ENCODE peak calls at places on chromosome 14, in four cellular contexts. One of them, this sample, is unnamed.

GRCh38 chr14:71532790-71533189 is 399.4 kb upstream of the RGS6 start:
- DNase-seq in GM20000: no peak
- DNase-seq in AG04450: no peak
- DNase-seq in NCI-H2171 treated with DMSO at 0.1 percent for 48 hours: peak
- DNase-seq in this sample: no peak

GRCh38 chr14:87896393-87897380 is 96.3 kb downstream of the GALC start:
- DNase-seq in GM20000: peak
- DNase-seq in NCI-H2171 treated with DMSO at 0.1 percent for 48 hours: peak
- DNase-seq in AG04450: peak
- DNase-seq in this sample: no peak

GRCh38 chr14:68938515-68939423 is 40.3 kb downstream of the ACTN1 start:
- DNase-seq in GM20000: no peak
- DNase-seq in NCI-H2171 treated with DMSO at 0.1 percent for 48 hours: no peak
- DNase-seq in AG04450: no peak
- DNase-seq in this sample: no peak

GRCh38 chr14:26687438-26687837 is 89.6 kb upstream of the NOVA1 start:
- DNase-seq in GM20000: no peak
- DNase-seq in AG04450: no peak
- DNase-seq in NCI-H2171 treated with DMSO at 0.1 percent for 48 hours: no peak
- DNase-seq in this sample: no peak

GRCh38 chr14:76904100-76904739 is 78.0 kb downstream of the LRRC74A start:
- DNase-seq in GM20000: no peak
- DNase-seq in NCI-H2171 treated with DMSO at 0.1 percent for 48 hours: no peak
- DNase-seq in AG04450: peak
- DNase-seq in this sample: no peak

GRCh38 chr14:71103662-71104484 is 196.6 kb downstream of the PCNX1 start:
- DNase-seq in NCI-H2171 treated with DMSO at 0.1 percent for 48 hours: peak
- DNase-seq in AG04450: peak
- DNase-seq in GM20000: peak
- DNase-seq in this sample: peak

GRCh38 chr14:37422319-37422718 is 172.7 kb downstream of the FOXA1 start:
- DNase-seq in GM20000: no peak
- DNase-seq in NCI-H2171 treated with DMSO at 0.1 percent for 48 hours: no peak
- DNase-seq in AG04450: no peak
- DNase-seq in this sample: no peak

GRCh38 chr14:105581551-105582341 is 55.4 kb downstream of the TMEM121 start:
- DNase-seq in AG04450: no peak
- DNase-seq in NCI-H2171 treated with DMSO at 0.1 percent for 48 hours: no peak
- DNase-seq in GM20000: peak
- DNase-seq in this sample: peak

GRCh38 chr14:64673748-64674147 is 30.5 kb upstream of the PLEKHG3 start:
- DNase-seq in GM20000: no peak
- DNase-seq in NCI-H2171 treated with DMSO at 0.1 percent for 48 hours: peak
- DNase-seq in AG04450: no peak
- DNase-seq in this sample: no peak

GRCh38 chr14:64768401-64769095 is 64.3 kb downstream of the PLEKHG3 start:
- DNase-seq in AG04450: no peak
- DNase-seq in NCI-H2171 treated with DMSO at 0.1 percent for 48 hours: no peak
- DNase-seq in GM20000: no peak
- DNase-seq in this sample: no peak

GRCh38 chr14:102081231-102082080 is 5.4 kb downstream of the HSP90AA1 start:
- DNase-seq in GM20000: no peak
- DNase-seq in AG04450: no peak
- DNase-seq in NCI-H2171 treated with DMSO at 0.1 percent for 48 hours: no peak
- DNase-seq in this sample: no peak

GRCh38 chr14:71013551-71014192 is 106.4 kb downstream of the PCNX1 start:
- DNase-seq in GM20000: no peak
- DNase-seq in AG04450: no peak
- DNase-seq in NCI-H2171 treated with DMSO at 0.1 percent for 48 hours: no peak
- DNase-seq in this sample: no peak

GRCh38 chr14:89292579-89293348 is 124.3 kb downstream of the FOXN3 start:
- DNase-seq in NCI-H2171 treated with DMSO at 0.1 percent for 48 hours: no peak
- DNase-seq in GM20000: no peak
- DNase-seq in AG04450: no peak
- DNase-seq in this sample: no peak

GRCh38 chr14:105468621-105469241 is 5.9 kb upstream of the CRIP2 start:
- DNase-seq in NCI-H2171 treated with DMSO at 0.1 percent for 48 hours: no peak
- DNase-seq in GM20000: no peak
- DNase-seq in AG04450: no peak
- DNase-seq in this sample: no peak

GRCh38 chr14:105142651-105143450 is 25.7 kb downstream of the JAG2 start:
- DNase-seq in AG04450: no peak
- DNase-seq in NCI-H2171 treated with DMSO at 0.1 percent for 48 hours: no peak
- DNase-seq in GM20000: no peak
- DNase-seq in this sample: no peak

GRCh38 chr14:57066887-57067513 is 201.7 kb downstream of the EXOC5 start:
- DNase-seq in AG04450: no peak
- DNase-seq in GM20000: peak
- DNase-seq in NCI-H2171 treated with DMSO at 0.1 percent for 48 hours: peak
- DNase-seq in this sample: peak

GRCh38 chr14:50823051-50823762 is 7.8 kb downstream of the NIN start:
- DNase-seq in AG04450: no peak
- DNase-seq in GM20000: no peak
- DNase-seq in NCI-H2171 treated with DMSO at 0.1 percent for 48 hours: peak
- DNase-seq in this sample: no peak